ENCODE peak calls at places on chromosomes 4 and X, in seven cellular contexts. One of them, this sample, is unnamed. For H3K36me3 and H3K27me3, the result is how much of the 10 kb centered on the place peaks cover.

GRCh38 chr4:8838911-8839431 is 32.7 kb downstream of the HMX1 start:
- DNase-seq in aorta: no peak
- DNase-seq in CD8-positive, alpha-beta memory T cell: no peak
- DNase-seq in Karpas-422: no peak
- DNase-seq in astrocyte: no peak
- DNase-seq in naive thymus-derived CD4-positive, alpha-beta T cell: no peak
- DNase-seq in body of pancreas: peak
- DNase-seq in this sample: peak

GRCh38 chrX:78123190-78123589 is 16.3 kb downstream of the TAF9B start:
- DNase-seq in aorta: no peak
- DNase-seq in CD8-positive, alpha-beta memory T cell: no peak
- DNase-seq in Karpas-422: no peak
- DNase-seq in astrocyte: peak
- DNase-seq in naive thymus-derived CD4-positive, alpha-beta T cell: no peak
- DNase-seq in body of pancreas: no peak
- DNase-seq in this sample: no peak

GRCh38 chrX:15855562-15856256 is 1.1 kb upstream of the AP1S2 start:
- DNase-seq in aorta: no peak
- DNase-seq in CD8-positive, alpha-beta memory T cell: no peak
- DNase-seq in Karpas-422: peak
- DNase-seq in astrocyte: no peak
- DNase-seq in naive thymus-derived CD4-positive, alpha-beta T cell: no peak
- DNase-seq in body of pancreas: no peak
- DNase-seq in this sample: no peak

GRCh38 chrX:56792270-56793111 is 63.4 kb downstream of the NBDY start:
- DNase-seq in aorta: no peak
- DNase-seq in CD8-positive, alpha-beta memory T cell: no peak
- DNase-seq in Karpas-422: peak
- DNase-seq in astrocyte: no peak
- DNase-seq in naive thymus-derived CD4-positive, alpha-beta T cell: no peak
- DNase-seq in body of pancreas: no peak
- DNase-seq in this sample: peak

GRCh38 chr4:68410643-68411042 is 36.6 kb upstream of the TMPRSS11E start:
- DNase-seq in aorta: no peak
- DNase-seq in CD8-positive, alpha-beta memory T cell: no peak
- DNase-seq in Karpas-422: no peak
- DNase-seq in astrocyte: no peak
- DNase-seq in naive thymus-derived CD4-positive, alpha-beta T cell: no peak
- DNase-seq in body of pancreas: no peak
- DNase-seq in this sample: no peak

GRCh38 chr4:74590476-74590875 is 145.5 kb downstream of the AREG start:
- DNase-seq in aorta: no peak
- DNase-seq in CD8-positive, alpha-beta memory T cell: no peak
- DNase-seq in Karpas-422: no peak
- DNase-seq in astrocyte: no peak
- DNase-seq in naive thymus-derived CD4-positive, alpha-beta T cell: no peak
- DNase-seq in body of pancreas: no peak
- DNase-seq in this sample: no peak

GRCh38 chr4:101357751-101358150 is 10.4 kb upstream of the PPP3CA start:
- DNase-seq in aorta: no peak
- DNase-seq in CD8-positive, alpha-beta memory T cell: no peak
- DNase-seq in Karpas-422: no peak
- DNase-seq in astrocyte: peak
- DNase-seq in naive thymus-derived CD4-positive, alpha-beta T cell: no peak
- DNase-seq in body of pancreas: no peak
- DNase-seq in this sample: peak

GRCh38 chrX:41981481-41982013 is 58.2 kb upstream of the CASK start:
- DNase-seq in aorta: no peak
- DNase-seq in CD8-positive, alpha-beta memory T cell: no peak
- DNase-seq in Karpas-422: no peak
- DNase-seq in astrocyte: peak
- DNase-seq in naive thymus-derived CD4-positive, alpha-beta T cell: no peak
- DNase-seq in body of pancreas: no peak
- DNase-seq in this sample: no peak

GRCh38 chr4:141870152-141870551 is 233.8 kb downstream of the IL15 start:
- DNase-seq in aorta: no peak
- DNase-seq in CD8-positive, alpha-beta memory T cell: no peak
- DNase-seq in Karpas-422: no peak
- DNase-seq in astrocyte: no peak
- DNase-seq in naive thymus-derived CD4-positive, alpha-beta T cell: no peak
- DNase-seq in body of pancreas: no peak
- DNase-seq in this sample: no peak

GRCh38 chr4:172865531-172866127 is 303.0 kb upstream of the GALNT7 start:
- DNase-seq in aorta: no peak
- DNase-seq in CD8-positive, alpha-beta memory T cell: no peak
- DNase-seq in Karpas-422: no peak
- DNase-seq in astrocyte: no peak
- DNase-seq in naive thymus-derived CD4-positive, alpha-beta T cell: no peak
- DNase-seq in body of pancreas: no peak
- DNase-seq in this sample: no peak

GRCh38 chr4:182862921-182863320 is 54.3 kb downstream of the DCTD start:
- DNase-seq in aorta: no peak
- DNase-seq in CD8-positive, alpha-beta memory T cell: no peak
- DNase-seq in Karpas-422: no peak
- DNase-seq in astrocyte: no peak
- DNase-seq in naive thymus-derived CD4-positive, alpha-beta T cell: no peak
- DNase-seq in body of pancreas: peak
- DNase-seq in this sample: no peak

GRCh38 chr4:56313132-56313531 is 74.2 kb downstream of the AASDH start:
- DNase-seq in aorta: no peak
- DNase-seq in CD8-positive, alpha-beta memory T cell: no peak
- DNase-seq in Karpas-422: no peak
- DNase-seq in astrocyte: no peak
- DNase-seq in naive thymus-derived CD4-positive, alpha-beta T cell: no peak
- DNase-seq in body of pancreas: no peak
- DNase-seq in this sample: no peak

GRCh38 chr4:56316011-56316650 is 71.2 kb downstream of the AASDH start:
- DNase-seq in aorta: no peak
- DNase-seq in CD8-positive, alpha-beta memory T cell: no peak
- DNase-seq in Karpas-422: no peak
- DNase-seq in astrocyte: no peak
- DNase-seq in naive thymus-derived CD4-positive, alpha-beta T cell: no peak
- DNase-seq in body of pancreas: no peak
- DNase-seq in this sample: no peak

GRCh38 chr4:56315041-56315440 is 72.2 kb downstream of the AASDH start:
- DNase-seq in aorta: no peak
- DNase-seq in CD8-positive, alpha-beta memory T cell: no peak
- DNase-seq in Karpas-422: no peak
- DNase-seq in astrocyte: no peak
- DNase-seq in naive thymus-derived CD4-positive, alpha-beta T cell: no peak
- DNase-seq in body of pancreas: no peak
- DNase-seq in this sample: no peak

GRCh38 chr4:56314207-56314915 is 72.9 kb downstream of the AASDH start:
- DNase-seq in aorta: no peak
- DNase-seq in CD8-positive, alpha-beta memory T cell: no peak
- DNase-seq in Karpas-422: no peak
- DNase-seq in astrocyte: no peak
- DNase-seq in naive thymus-derived CD4-positive, alpha-beta T cell: no peak
- DNase-seq in body of pancreas: no peak
- DNase-seq in this sample: no peak

DNA sequence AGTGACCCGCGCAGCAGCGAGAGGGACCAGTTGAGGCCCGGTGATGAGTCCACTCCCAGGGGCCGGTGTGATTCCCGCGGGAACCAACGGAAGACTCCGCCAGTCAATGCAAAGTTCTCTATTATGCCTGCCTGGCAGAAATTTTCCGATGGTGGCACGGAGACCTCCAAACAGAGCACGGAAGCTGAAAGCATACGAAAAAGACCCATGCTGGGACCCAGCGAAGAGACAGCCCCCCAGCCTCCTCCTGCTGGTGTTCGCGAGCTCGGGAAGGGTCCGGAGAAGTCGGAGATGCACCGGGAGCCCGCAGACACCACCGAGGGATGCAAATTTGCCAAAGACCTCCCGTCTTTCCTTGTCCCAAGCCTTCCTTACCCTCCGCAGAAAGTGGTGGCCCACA is 71.7 kb downstream of the AASDH start:
- DNase-seq in aorta: no peak
- DNase-seq in CD8-positive, alpha-beta memory T cell: no peak
- DNase-seq in Karpas-422: no peak
- DNase-seq in astrocyte: no peak
- DNase-seq in naive thymus-derived CD4-positive, alpha-beta T cell: no peak
- DNase-seq in body of pancreas: no peak
- DNase-seq in this sample: no peak
- H3K36me3 ChIP-seq in aorta: under half
- H3K36me3 ChIP-seq in CD8-positive, alpha-beta memory T cell: under half
- H3K36me3 ChIP-seq in Karpas-422: under half
- H3K36me3 ChIP-seq in astrocyte: under half
- H3K36me3 ChIP-seq in naive thymus-derived CD4-positive, alpha-beta T cell: under half
- H3K36me3 ChIP-seq in body of pancreas: under half
- H3K36me3 ChIP-seq in this sample: half or more

DNA sequence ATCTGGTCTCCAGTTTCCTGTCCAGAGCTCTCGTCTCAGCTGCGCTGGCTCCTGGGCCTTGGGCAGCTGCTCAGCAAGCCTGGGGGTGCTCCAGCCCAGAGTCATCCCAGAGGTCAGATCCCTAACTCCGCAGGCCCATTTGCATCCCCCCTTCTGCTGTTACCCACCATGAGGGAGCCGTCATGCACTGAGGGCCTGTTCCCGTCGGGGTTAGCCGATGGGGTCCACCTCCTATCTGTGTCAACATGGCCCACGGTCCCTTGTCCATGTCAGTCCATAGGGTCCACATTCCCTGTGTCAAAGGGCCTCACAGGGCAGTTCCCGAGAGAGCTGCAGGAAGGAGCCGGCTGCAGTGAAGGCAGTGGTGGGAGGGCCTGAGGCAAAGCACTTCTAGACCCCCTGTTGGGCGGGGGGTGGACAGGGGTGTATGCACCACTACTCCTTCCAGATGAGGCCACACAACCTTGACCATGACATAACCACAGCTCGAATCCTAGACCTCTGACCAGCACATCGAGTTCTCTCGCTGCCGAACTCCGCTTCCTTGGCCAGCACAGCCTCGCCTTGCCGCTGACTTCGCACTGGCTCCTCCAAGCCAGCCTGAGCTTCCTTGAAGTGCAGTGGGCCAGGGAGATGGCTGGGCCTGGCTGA is 24.9 kb downstream of the WDR1 start:
- DNase-seq in aorta: peak
- DNase-seq in CD8-positive, alpha-beta memory T cell: no peak
- DNase-seq in Karpas-422: no peak
- DNase-seq in astrocyte: no peak
- DNase-seq in naive thymus-derived CD4-positive, alpha-beta T cell: no peak
- DNase-seq in body of pancreas: no peak
- DNase-seq in this sample: no peak
- H3K27me3 ChIP-seq in aorta: under half
- H3K27me3 ChIP-seq in CD8-positive, alpha-beta memory T cell: under half
- H3K27me3 ChIP-seq in Karpas-422: under half
- H3K27me3 ChIP-seq in astrocyte: under half
- H3K27me3 ChIP-seq in naive thymus-derived CD4-positive, alpha-beta T cell: under half
- H3K27me3 ChIP-seq in body of pancreas: under half
- H3K27me3 ChIP-seq in this sample: under half

GRCh38 chr4:104425948-104426347 is 68.7 kb downstream of the CXXC4 start:
- DNase-seq in aorta: no peak
- DNase-seq in CD8-positive, alpha-beta memory T cell: no peak
- DNase-seq in Karpas-422: no peak
- DNase-seq in astrocyte: no peak
- DNase-seq in naive thymus-derived CD4-positive, alpha-beta T cell: no peak
- DNase-seq in body of pancreas: no peak
- DNase-seq in this sample: no peak

GRCh38 chr4:104420766-104421165 is 73.9 kb downstream of the CXXC4 start:
- DNase-seq in aorta: no peak
- DNase-seq in CD8-positive, alpha-beta memory T cell: no peak
- DNase-seq in Karpas-422: no peak
- DNase-seq in astrocyte: peak
- DNase-seq in naive thymus-derived CD4-positive, alpha-beta T cell: no peak
- DNase-seq in body of pancreas: no peak
- DNase-seq in this sample: no peak

GRCh38 chr4:104421576-104421975 is 73.1 kb downstream of the CXXC4 start:
- DNase-seq in aorta: no peak
- DNase-seq in CD8-positive, alpha-beta memory T cell: no peak
- DNase-seq in Karpas-422: no peak
- DNase-seq in astrocyte: peak
- DNase-seq in naive thymus-derived CD4-positive, alpha-beta T cell: no peak
- DNase-seq in body of pancreas: no peak
- DNase-seq in this sample: no peak

GRCh38 chr4:104425003-104425402 is 69.7 kb downstream of the CXXC4 start:
- DNase-seq in aorta: no peak
- DNase-seq in CD8-positive, alpha-beta memory T cell: no peak
- DNase-seq in Karpas-422: no peak
- DNase-seq in astrocyte: no peak
- DNase-seq in naive thymus-derived CD4-positive, alpha-beta T cell: no peak
- DNase-seq in body of pancreas: peak
- DNase-seq in this sample: no peak

GRCh38 chr4:104424368-104424921 is 70.2 kb downstream of the CXXC4 start:
- DNase-seq in aorta: no peak
- DNase-seq in CD8-positive, alpha-beta memory T cell: no peak
- DNase-seq in Karpas-422: no peak
- DNase-seq in astrocyte: no peak
- DNase-seq in naive thymus-derived CD4-positive, alpha-beta T cell: no peak
- DNase-seq in body of pancreas: no peak
- DNase-seq in this sample: no peak
- H3K4me3 ChIP-seq in aorta: peak
- H3K4me3 ChIP-seq in CD8-positive, alpha-beta memory T cell: no peak
- H3K4me3 ChIP-seq in Karpas-422: no peak
- H3K4me3 ChIP-seq in astrocyte: peak
- H3K4me3 ChIP-seq in naive thymus-derived CD4-positive, alpha-beta T cell: no peak
- H3K4me3 ChIP-seq in body of pancreas: peak
- H3K4me3 ChIP-seq in this sample: no peak

GRCh38 chr4:51901363-51901762 is 58.4 kb downstream of the DCUN1D4 start:
- DNase-seq in aorta: no peak
- DNase-seq in CD8-positive, alpha-beta memory T cell: no peak
- DNase-seq in Karpas-422: no peak
- DNase-seq in astrocyte: no peak
- DNase-seq in naive thymus-derived CD4-positive, alpha-beta T cell: no peak
- DNase-seq in body of pancreas: no peak
- DNase-seq in this sample: no peak

GRCh38 chr4:51909236-51909703 is 66.3 kb downstream of the DCUN1D4 start:
- DNase-seq in aorta: no peak
- DNase-seq in CD8-positive, alpha-beta memory T cell: no peak
- DNase-seq in Karpas-422: no peak
- DNase-seq in astrocyte: no peak
- DNase-seq in naive thymus-derived CD4-positive, alpha-beta T cell: no peak
- DNase-seq in body of pancreas: peak
- DNase-seq in this sample: peak

GRCh38 chr4:51906167-51906647 is 63.3 kb downstream of the DCUN1D4 start:
- DNase-seq in aorta: no peak
- DNase-seq in CD8-positive, alpha-beta memory T cell: no peak
- DNase-seq in Karpas-422: peak
- DNase-seq in astrocyte: peak
- DNase-seq in naive thymus-derived CD4-positive, alpha-beta T cell: no peak
- DNase-seq in body of pancreas: no peak
- DNase-seq in this sample: no peak

DNA sequence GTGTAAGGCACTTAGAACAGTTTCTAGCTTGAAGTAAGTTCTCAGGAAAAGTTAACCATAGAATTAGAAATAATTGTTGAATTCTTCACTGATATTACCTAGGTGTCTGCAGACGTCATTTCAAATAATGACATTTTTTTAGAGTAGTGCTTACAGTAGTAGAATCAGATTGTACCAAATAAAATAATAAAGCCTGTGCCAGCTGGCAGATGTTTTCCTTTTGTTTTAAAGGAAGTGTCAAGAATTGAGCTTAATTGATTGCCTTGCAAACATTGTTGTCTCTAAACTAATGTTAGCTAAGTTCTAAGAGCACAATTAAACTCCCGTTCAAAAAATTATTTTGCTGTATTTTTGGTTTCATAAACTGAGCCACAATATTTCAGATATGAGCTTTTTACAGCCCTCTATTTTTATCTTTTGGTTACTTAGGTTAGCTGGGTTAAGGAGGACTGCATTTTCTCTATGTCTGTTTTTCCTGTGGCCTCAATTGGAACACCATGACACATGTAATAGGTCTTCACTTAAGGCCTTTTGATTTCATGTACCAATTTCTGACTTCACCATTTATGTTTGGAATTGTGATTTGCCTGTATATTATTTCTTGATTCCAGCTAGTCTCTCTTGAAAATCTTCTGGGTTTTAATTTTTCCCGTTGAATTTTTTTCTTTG is 64.2 kb downstream of the DCUN1D4 start:
- DNase-seq in aorta: no peak
- DNase-seq in CD8-positive, alpha-beta memory T cell: no peak
- DNase-seq in Karpas-422: no peak
- DNase-seq in astrocyte: no peak
- DNase-seq in naive thymus-derived CD4-positive, alpha-beta T cell: no peak
- DNase-seq in body of pancreas: no peak
- DNase-seq in this sample: no peak
- H3K36me3 ChIP-seq in aorta: under half
- H3K36me3 ChIP-seq in CD8-positive, alpha-beta memory T cell: under half
- H3K36me3 ChIP-seq in Karpas-422: under half
- H3K36me3 ChIP-seq in astrocyte: under half
- H3K36me3 ChIP-seq in naive thymus-derived CD4-positive, alpha-beta T cell: under half
- H3K36me3 ChIP-seq in body of pancreas: under half
- H3K36me3 ChIP-seq in this sample: under half